ENCODE peak calls at places on chromosome 1, in four cellular contexts. I is SK-N-SH, O is A549, V is K562. L is an unnamed sample. For H3K4me1, the result is how much of the 10 kb centered on the place peaks cover.

GRCh38 chr1:165875171-165875570 is 47.8 kb downstream of the UCK2 start:
- DNase-seq in I (no peak), O (no peak), V (no peak), L (peak)

GRCh38 chr1:216690593-216690992 is 32.6 kb downstream of the ESRRG start:
- DNase-seq in I (no peak), O (no peak), V (no peak), L (no peak)

GRCh38 chr1:11831945-11832725 is 15.4 kb downstream of the NPPA start:
- DNase-seq in I (no peak), O (no peak), V (no peak), L (no peak)

GRCh38 chr1:30923597-30923996 is 15.0 kb upstream of the SDC3 start:
- DNase-seq in I (no peak), O (no peak), V (no peak), L (no peak)

GRCh38 chr1:180092931-180093650 is 61.6 kb upstream of the QSOX1 start:
- DNase-seq in I (no peak), O (no peak), V (no peak), L (no peak)

GRCh38 chr1:12851779-12852178 is 3.3 kb upstream of the HNRNPCL1 start:
- DNase-seq in I (no peak), O (peak), V (no peak), L (no peak)

GRCh38 chr1:42923367-42924248 is 35.1 kb downstream of the SLC2A1 start:
- DNase-seq in I (peak), O (no peak), V (no peak), L (no peak)

GRCh38 chr1:168086438-168086837 is 50.3 kb downstream of the GPR161 start:
- DNase-seq in I (no peak), O (no peak), V (no peak), L (no peak)

GRCh38 chr1:29033829-29034466 is 89.8 kb downstream of the TMEM200B start:
- DNase-seq in I (peak), O (peak), V (peak), L (no peak)

GRCh38 chr1:31574749-31575372 is 1.5 kb upstream of the TINAGL1 start:
- DNase-seq in I (no peak), O (no peak), V (peak), L (no peak)

GRCh38 chr1:204756349-204756748 is 70.8 kb upstream of the LRRN2 start:
- DNase-seq in I (no peak), O (no peak), V (no peak), L (no peak)

GRCh38 chr1:94783342-94784264 is 36.6 kb upstream of the SLC44A3 start:
- DNase-seq in I (no peak), O (no peak), V (no peak), L (peak)

GRCh38 chr1:5886541-5887435 is 105.4 kb downstream of the NPHP4 start:
- DNase-seq in I (no peak), O (no peak), V (no peak), L (no peak)

GRCh38 chr1:201795066-201795465 is 33.9 kb upstream of the IPO9 start:
- DNase-seq in I (peak), O (peak), V (no peak), L (no peak)

GRCh38 chr1:41387667-41388091 is 26.4 kb downstream of the FOXO6 start:
- DNase-seq in I (peak), O (no peak), V (no peak), L (peak)

GRCh38 chr1:70945676-70946075 is 101.9 kb downstream of the PTGER3 start:
- DNase-seq in I (no peak), O (no peak), V (no peak), L (no peak)

GRCh38 chr1:212691561-212692071 is 8.0 kb downstream of the BATF3 start:
- DNase-seq in I (no peak), O (no peak), V (no peak), L (no peak)

GRCh38 chr1:234598974-234599616 is 10.9 kb downstream of the IRF2BP2 start:
- DNase-seq in I (no peak), O (no peak), V (no peak), L (peak)

GRCh38 chr1:222910699-222911098 is 95.9 kb downstream of the DISP1 start:
- DNase-seq in I (no peak), O (no peak), V (no peak), L (no peak)

GRCh38 chr1:237568955-237569354 is 321.8 kb downstream of the ZP4 start:
- DNase-seq in I (no peak), O (no peak), V (no peak), L (no peak)

GRCh38 chr1:204834752-204835151 is 35.9 kb upstream of the NFASC start:
- DNase-seq in I (no peak), O (no peak), V (no peak), L (no peak)

GRCh38 chr1:36486436-36487335 is 4.0 kb upstream of the CSF3R start:
- DNase-seq in I (no peak), O (peak), V (peak), L (peak)

GRCh38 chr1:41868241-41868953 is 50.3 kb downstream of the HIVEP3 start:
- DNase-seq in I (no peak), O (no peak), V (no peak), L (no peak)

GRCh38 chr1:113860891-113861290 is 10.6 kb downstream of the PTPN22 start:
- DNase-seq in I (no peak), O (no peak), V (no peak), L (no peak)

GRCh38 chr1:160171352-160171751 is 19.0 kb upstream of the CASQ1 start:
- DNase-seq in I (no peak), O (no peak), V (no peak), L (no peak)

GRCh38 chr1:33239487-33239886 is 16.8 kb upstream of the ZNF362 start:
- DNase-seq in I (no peak), O (no peak), V (no peak), L (no peak)

GRCh38 chr1:29122662-29122986 is 1.1 kb downstream of the TMEM200B start:
- DNase-seq in I (peak), O (no peak), V (no peak), L (peak)

GRCh38 chr1:35432231-35432630 is 125.0 kb downstream of the KIAA0319L start:
- DNase-seq in I (no peak), O (no peak), V (no peak), L (no peak)

GRCh38 chr1:1069061-1069710 is 4.9 kb downstream of the RNF223 start:
- DNase-seq in I (peak), O (peak), V (peak), L (peak)

GRCh38 chr1:81371864-81372263 is 428.9 kb upstream of the ADGRL2 start:
- DNase-seq in I (no peak), O (no peak), V (no peak), L (no peak)

GRCh38 chr1:89310505-89310904 is 37.8 kb upstream of the GBP5 start:
- DNase-seq in I (no peak), O (no peak), V (no peak), L (no peak)

GRCh38 chr1:23777979-23778814 is at the start of gene PITHD1:
- DNase-seq in I (peak), O (peak), V (peak), L (peak)
- TF ChIP-seq EP300 in I (no peak), O (no peak), V (peak), L (peak)

DNA sequence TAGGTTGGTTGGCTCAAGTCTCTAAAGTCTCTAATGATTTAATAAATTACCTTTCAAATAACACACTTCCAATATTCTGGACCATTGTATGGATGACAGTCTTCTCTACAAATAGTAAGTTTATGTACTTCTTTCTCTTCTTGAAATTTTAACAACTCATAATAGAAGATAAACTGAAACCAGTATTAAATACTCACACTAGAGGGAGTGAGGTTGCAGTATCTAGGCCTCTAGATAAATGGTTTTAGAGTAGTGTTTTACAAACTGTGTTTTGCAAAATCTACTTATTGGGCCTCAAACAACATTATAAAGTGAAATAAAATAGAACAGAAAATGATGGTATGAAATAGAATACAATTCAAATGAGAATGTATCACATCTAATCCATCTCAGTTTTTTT is 479.9 kb upstream of the BRINP3 start:
- DNase-seq in I (no peak), O (no peak), V (no peak), L (no peak)
- TF ChIP-seq CTCF in I (no peak), O (no peak), V (no peak), L (no peak)

GRCh38 chr1:50322579-50322978 is 100.7 kb downstream of the DMRTA2 start:
- DNase-seq in I (no peak), O (no peak), V (no peak), L (no peak)

GRCh38 chr1:50318428-50318827 is 104.8 kb downstream of the DMRTA2 start:
- DNase-seq in I (no peak), O (no peak), V (no peak), L (no peak)
- H3K4me1 ChIP-seq in I (under half), O (under half), V (under half), L (under half)

DNA sequence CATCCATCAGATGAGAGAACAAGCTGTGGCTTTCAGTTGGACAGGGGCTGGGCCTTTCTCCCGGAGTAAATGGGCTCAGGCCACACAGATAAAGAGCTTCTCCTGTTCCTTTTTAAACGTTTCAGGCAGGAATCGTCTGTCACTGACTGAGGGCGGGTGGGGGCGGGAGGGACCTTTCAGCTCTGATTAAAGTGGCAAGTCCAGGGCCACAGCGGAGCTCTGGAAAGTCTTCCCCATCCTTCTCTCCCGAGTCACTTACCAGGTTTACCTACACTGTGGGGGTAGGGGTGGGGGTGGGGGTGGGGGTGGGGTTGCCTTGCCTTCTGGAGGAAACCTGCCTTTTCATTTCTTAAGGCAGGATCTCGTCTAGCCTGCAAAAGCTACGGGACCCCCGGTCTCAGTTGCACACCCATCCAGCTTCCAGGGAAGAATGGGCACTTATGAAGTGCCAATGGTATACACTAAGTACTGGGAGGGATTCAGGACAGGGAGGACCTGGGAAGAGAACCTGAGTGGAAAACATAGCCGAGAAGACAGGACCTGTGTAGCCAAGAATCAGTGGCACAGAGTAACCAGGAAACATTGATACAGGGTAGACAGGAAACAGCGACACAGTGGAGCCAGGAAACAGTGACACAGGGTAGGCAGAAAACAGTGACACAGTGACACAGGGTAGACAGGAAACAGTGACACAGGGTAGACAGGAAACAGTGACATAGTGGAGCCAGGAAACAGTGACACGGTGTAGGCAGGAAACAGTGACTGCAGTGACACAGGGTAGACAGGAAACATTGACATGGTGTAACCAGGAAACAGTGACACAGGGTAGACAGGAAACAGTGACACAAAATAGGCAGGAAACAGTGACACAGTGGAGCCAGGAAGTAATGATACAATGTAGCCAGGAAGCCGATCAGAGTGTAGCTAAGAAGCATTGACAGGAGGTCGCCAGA is 138.2 kb upstream of the ARHGEF16 start:
- DNase-seq in I (no peak), O (no peak), V (no peak), L (no peak)
- TF ChIP-seq EP300 in I (no peak), O (no peak), V (no peak), L (no peak)

GRCh38 chr1:203671808-203672207 is 45.2 kb downstream of the ATP2B4 start:
- DNase-seq in I (no peak), O (no peak), V (no peak), L (no peak)

GRCh38 chr1:203675596-203676347 is 49.1 kb downstream of the ATP2B4 start:
- DNase-seq in I (no peak), O (no peak), V (no peak), L (peak)

GRCh38 chr1:203676455-203676854 is 49.8 kb downstream of the ATP2B4 start:
- DNase-seq in I (no peak), O (no peak), V (no peak), L (no peak)

GRCh38 chr1:203672354-203672753 is 45.7 kb downstream of the ATP2B4 start:
- DNase-seq in I (peak), O (no peak), V (no peak), L (no peak)

DNA sequence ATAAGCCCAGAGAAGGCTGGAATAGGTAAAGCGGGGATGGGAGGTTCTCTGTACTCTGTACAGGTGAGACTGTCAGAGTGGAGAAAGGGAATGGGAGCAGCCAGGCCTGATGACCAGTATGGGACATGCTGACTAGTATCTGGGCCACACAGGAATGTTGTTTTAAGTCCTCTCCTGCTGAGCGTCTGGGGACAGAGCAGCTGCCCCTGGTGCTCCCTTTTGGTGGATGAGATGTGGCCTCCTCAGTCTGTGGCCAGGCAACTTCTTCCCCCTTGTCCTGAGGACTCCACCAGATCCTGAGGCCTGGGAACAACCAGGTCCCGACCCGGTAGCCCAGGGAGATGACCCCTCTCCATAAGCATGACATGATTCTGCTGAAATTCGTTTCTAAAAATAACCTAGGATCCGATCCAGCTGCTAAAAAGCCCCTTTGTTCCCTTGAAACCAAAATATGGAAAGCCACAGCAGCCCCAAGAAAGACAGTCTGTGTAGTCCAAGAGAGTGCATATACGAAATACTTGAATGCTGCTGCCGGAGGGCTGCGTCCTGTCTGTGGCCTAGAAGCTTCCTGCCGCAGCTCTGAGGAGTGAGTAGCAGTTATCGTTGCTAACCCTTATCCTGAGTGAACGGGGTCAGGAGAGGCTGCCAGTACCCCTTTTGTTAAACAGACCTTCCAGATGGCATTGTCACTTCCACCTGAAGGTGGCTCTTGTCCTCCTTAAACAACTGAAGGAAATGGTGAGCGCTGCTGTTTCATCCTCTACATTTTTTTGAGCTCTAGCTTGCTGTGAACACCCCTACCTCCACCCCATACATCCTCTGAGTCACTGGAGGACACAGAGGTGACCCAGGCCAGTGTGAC is 47.1 kb downstream of the ATP2B4 start:
- DNase-seq in I (no peak), O (peak), V (peak), L (peak)
- TF ChIP-seq CTCF in I (peak), O (peak), V (peak), L (peak)

GRCh38 chr1:85580046-85580411 is 532 bp upstream of the CCN1 start:
- DNase-seq in I (peak), O (peak), V (no peak), L (no peak)
- H3K4me1 ChIP-seq in I (under half), O (under half), V (under half), L (under half)

GRCh38 chr1:207944571-207944970 is 33.6 kb upstream of the CD34 start:
- DNase-seq in I (no peak), O (no peak), V (no peak), L (no peak)
- TF ChIP-seq EP300 in I (peak), O (no peak), V (no peak), L (no peak)

GRCh38 chr1:164625004-164625617 is 66.1 kb downstream of the PBX1 start:
- DNase-seq in I (no peak), O (no peak), V (no peak), L (no peak)
- TF ChIP-seq CTCF in I (peak), O (no peak), V (no peak), L (no peak)

DNA sequence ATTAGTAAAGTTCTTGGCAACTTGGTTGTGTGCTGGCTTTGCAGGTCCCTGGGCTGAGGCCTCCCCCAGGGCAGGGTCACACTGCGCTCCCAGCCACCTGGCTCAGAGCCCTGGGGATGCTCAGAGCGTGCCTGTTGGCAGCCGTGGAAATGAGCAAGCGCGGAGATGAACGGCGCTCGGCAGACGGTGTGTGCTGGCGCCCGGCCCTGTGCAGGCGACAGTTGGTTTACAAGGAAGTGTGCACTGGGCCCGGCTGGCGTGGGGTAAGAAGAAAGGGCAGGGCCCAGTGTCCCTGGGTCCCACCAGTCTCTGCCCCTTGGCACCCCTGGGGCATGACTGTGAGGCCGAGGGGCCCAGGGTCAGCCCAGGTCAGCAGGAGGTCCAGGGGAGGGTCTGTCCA is 25.7 kb upstream of the PEX10 start:
- DNase-seq in I (no peak), O (no peak), V (no peak), L (no peak)
- H3K4me1 ChIP-seq in I (under half), O (under half), V (under half), L (under half)